ENCODE peak calls at places on chromosomes 4 and X, in nine cellular contexts. E, K, U, M, T, J, H, V and C are unnamed samples.

GRCh38 chr4:135184715-135185114 is 983.1 kb upstream of the PABPC4L start:
- DNase-seq in E (no peak), V (no peak), U (no peak), T (no peak), M (no peak), H (no peak), J (no peak), K (no peak), C (no peak)

GRCh38 chr4:185361872-185362271 is 33.9 kb downstream of the LRP2BP start:
- DNase-seq in T (no peak), M (no peak), J (no peak), V (no peak), H (no peak), K (no peak), U (no peak), E (no peak), C (no peak)

GRCh38 chr4:110059556-110060191 is 138.7 kb downstream of the ELOVL6 start:
- DNase-seq in J (peak; percentile 12), K (no peak), V (no peak), H (no peak), M (no peak), U (no peak), E (no peak), T (no peak), C (no peak)

GRCh38 chrX:152640039-152640818 is 2.5 kb downstream of the GABRQ start:
- DNase-seq in E (no peak), J (no peak), T (no peak), V (no peak), M (no peak), U (no peak), K (no peak), H (no peak), C (no peak)

GRCh38 chrX:2708601-2709200 is 17.6 kb downstream of the CD99 start:
- DNase-seq in K (no peak), M (no peak), V (no peak), H (no peak), U (no peak), J (no peak), T (peak; percentile 70), E (no peak), C (no peak)

GRCh38 chrX:18146954-18147353 is 73.7 kb downstream of the BEND2 start:
- DNase-seq in E (peak; percentile 41), U (no peak), J (peak; percentile 13), T (no peak), H (no peak), V (no peak), M (no peak), K (no peak), C (no peak)

GRCh38 chr4:10032625-10033024 is 11.3 kb upstream of the SLC2A9 start:
- DNase-seq in E (no peak), M (no peak), H (peak; percentile 13), K (no peak), T (no peak), U (no peak), V (peak; percentile 55), J (peak; percentile 28), C (no peak)

GRCh38 chr4:155705664-155706063 is 39.0 kb downstream of the GUCY1A1 start:
- DNase-seq in J (no peak), M (no peak), K (no peak), V (no peak), H (no peak), E (no peak), T (no peak), U (no peak), C (no peak)

GRCh38 chr4:132284910-132285426 is 864.1 kb upstream of the PCDH10 start:
- DNase-seq in U (no peak), K (no peak), H (no peak), E (no peak), V (no peak), M (no peak), T (no peak), J (no peak), C (no peak)

GRCh38 chr4:121016630-121017029 is 55.7 kb downstream of the NDNF start:
- DNase-seq in V (no peak), K (no peak), U (no peak), J (no peak), M (no peak), T (no peak), H (no peak), E (no peak), C (no peak)

GRCh38 chr4:81255524-81255923 is 40.5 kb upstream of the PRKG2 start:
- DNase-seq in H (no peak), E (no peak), K (no peak), J (no peak), V (no peak), M (no peak), T (no peak), U (no peak), C (no peak)

GRCh38 chr4:118280501-118281218 is 72.1 kb downstream of the PRSS12 start:
- DNase-seq in U (no peak), E (peak; percentile 72), V (peak; percentile 47), K (peak; percentile 55), H (peak; percentile 67), M (no peak), J (peak; percentile 72), T (peak; percentile 42), C (no peak)

GRCh38 chrX:47191806-47192401 is 1.7 kb upstream of the UBA1 start:
- DNase-seq in J (no peak), U (no peak), M (no peak), K (no peak), T (peak; percentile 42), V (no peak), H (no peak), E (no peak), C (no peak)

GRCh38 chrX:47196098-47196497 is 2.5 kb downstream of the UBA1 start:
- DNase-seq in T (no peak), J (no peak), H (no peak), E (no peak), K (no peak), M (no peak), U (no peak), V (no peak), C (no peak)

GRCh38 chrX:47194388-47194787 is 759 bp downstream of the UBA1 start:
- DNase-seq in E (no peak), T (no peak), M (no peak), J (no peak), K (no peak), V (no peak), U (no peak), H (no peak), C (no peak)

GRCh38 chrX:47191331-47191730 is 2.3 kb upstream of the UBA1 start:
- DNase-seq in H (peak; percentile 13), T (peak; percentile 47), U (no peak), E (no peak), J (peak; percentile 55), K (peak; percentile 47), M (no peak), V (no peak), C (no peak)

GRCh38 chrX:47193475-47194241 is at the start of gene UBA1:
- DNase-seq in V (peak; percentile 98), U (peak; percentile 92), H (peak; percentile 87), J (peak; percentile 99), M (peak; percentile 92), K (peak; percentile 98), T (peak; percentile 98), E (peak; percentile 96), C (peak; percentile 92)
- TF ChIP-seq POLR2A in V (peak; percentile 71), U (peak; percentile 93), H (peak; percentile 62), J (peak; percentile 73), M (peak; percentile 68), K (peak; percentile 49), T (peak; percentile 89), E (peak; percentile 48), C (no peak)

DNA sequence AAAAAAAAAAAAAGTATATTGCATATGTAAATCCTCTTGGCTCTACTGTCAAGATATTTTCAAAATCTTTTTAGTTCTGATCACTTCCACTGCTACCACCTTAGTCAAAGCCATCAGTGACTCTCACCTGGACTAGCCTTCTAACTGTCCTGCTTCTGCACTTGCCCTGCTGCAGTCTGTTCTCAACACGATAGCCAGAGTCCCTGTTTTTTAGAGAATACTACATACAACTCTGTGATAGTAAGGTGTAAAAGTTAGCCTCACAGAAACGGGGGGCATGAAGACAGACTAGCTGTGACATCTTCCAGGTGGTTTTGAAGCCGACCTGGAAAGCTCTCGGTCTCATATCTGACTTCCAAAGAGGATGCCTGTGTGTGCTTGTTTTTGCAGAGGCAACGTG is 24.6 kb downstream of the EIF2S3 start:
- DNase-seq in E (no peak), M (no peak), V (no peak), K (no peak), H (no peak), U (no peak), T (no peak), J (no peak), C (no peak)
- TF ChIP-seq POLR2A in E (no peak), M (no peak), V (no peak), K (no peak), H (no peak), U (no peak), T (no peak), J (no peak), C (no peak)

GRCh38 chr4:150283689-150284088 is 205.4 kb downstream of the DCLK2 start:
- DNase-seq in M (no peak), H (no peak), T (no peak), J (no peak), V (no peak), K (no peak), E (no peak), U (no peak), C (no peak)
- TF ChIP-seq POLR2A in M (no peak), H (no peak), T (no peak), J (no peak), V (no peak), K (no peak), E (no peak), U (no peak), C (no peak)

DNA sequence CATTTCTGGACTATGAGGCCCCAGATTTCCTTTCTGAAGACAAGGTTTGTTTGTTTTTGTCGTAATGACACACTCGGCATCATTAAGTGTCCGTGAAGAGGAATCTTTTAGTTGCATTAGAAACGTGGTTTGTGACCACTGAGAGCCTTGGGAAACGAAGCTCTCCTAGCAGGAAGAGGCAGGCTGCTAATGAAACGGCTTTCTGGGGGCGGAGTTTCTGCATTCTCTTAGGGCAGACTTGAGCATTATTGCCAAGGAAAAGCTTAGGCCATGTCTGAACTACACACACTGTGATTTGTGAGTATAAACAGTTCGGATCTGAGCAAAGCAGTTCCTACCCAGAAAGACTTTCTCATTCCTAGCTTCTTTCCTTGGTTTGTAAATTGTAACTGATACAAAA is 64.0 kb downstream of the SOX3 start:
- DNase-seq in M (no peak), U (no peak), E (peak; percentile 23), H (no peak), V (no peak), J (no peak), T (no peak), K (no peak), C (no peak)
- TF ChIP-seq POLR2A in M (no peak), U (no peak), E (no peak), H (no peak), V (no peak), J (no peak), T (no peak), K (no peak), C (no peak)

GRCh38 chrX:47560831-47561652 is at the start of gene ARAF:
- DNase-seq in E (peak; percentile 97), K (peak; percentile 96), V (peak; percentile 97), J (peak; percentile 97), H (peak; percentile 99), U (peak; percentile 75), T (peak; percentile 91), M (peak; percentile 91), C (peak; percentile 98)
- TF ChIP-seq POLR2A in E (no peak), K (no peak), V (peak; percentile 28), J (peak; percentile 9), H (peak; percentile 33), U (peak; percentile 77), T (peak; percentile 17), M (no peak), C (no peak)

GRCh38 chr4:182968917-182969650 is 51.9 kb upstream of the DCTD start:
- DNase-seq in K (no peak), M (no peak), H (no peak), J (no peak), V (no peak), E (no peak), T (no peak), U (no peak), C (no peak)
- TF ChIP-seq POLR2A in K (no peak), M (no peak), H (no peak), J (no peak), V (no peak), E (no peak), T (no peak), U (no peak), C (no peak)